ENCODE peak calls at places on chromosomes 16 and 17, in six cellular contexts. Q is breast epithelium; U is naive thymus-derived CD4-positive, alpha-beta T cell; Z is tibial nerve; M is GM23248; X is astrocyte. G is an unnamed sample. For H3K27me3, the result is how much of the 10 kb centered on the place peaks cover.

GRCh38 chr16:12141073-12141472 is 164.5 kb downstream of the SNX29 start:
- DNase-seq in Q (no peak), U (no peak), Z (no peak), M (peak), X (peak), G (no peak)

GRCh38 chr16:5072334-5073278 is 963 bp downstream of the ALG1 start:
- DNase-seq in Q (no peak), U (no peak), Z (no peak), M (peak), X (no peak), G (no peak)

GRCh38 chr17:74290340-74290739 is 16.3 kb downstream of the DNAI2 start:
- DNase-seq in Q (no peak), U (no peak), Z (no peak), M (no peak), X (no peak), G (no peak)

GRCh38 chr16:89261691-89262563 is 44.4 kb downstream of the ZNF778 start:
- DNase-seq in Q (no peak), U (no peak), Z (no peak), M (no peak), X (no peak), G (no peak)

GRCh38 chr17:63171428-63172205 is 205.6 kb downstream of the TANC2 start:
- DNase-seq in Q (no peak), U (no peak), Z (no peak), M (peak), X (peak), G (peak)

GRCh38 chr17:17560167-17560566 is 31.3 kb downstream of the PEMT start:
- DNase-seq in Q (no peak), U (no peak), Z (no peak), M (no peak), X (no peak), G (no peak)

GRCh38 chr17:73420897-73421296 is 109.1 kb upstream of the CDC42EP4 start:
- DNase-seq in Q (no peak), U (no peak), Z (no peak), M (peak), X (peak), G (no peak)

GRCh38 chr17:2485543-2485942 is 26.1 kb downstream of the METTL16 start:
- DNase-seq in Q (no peak), U (no peak), Z (no peak), M (peak), X (no peak), G (no peak)

GRCh38 chr16:11586375-11586855 is 304 bp downstream of the LITAF start:
- DNase-seq in Q (no peak), U (no peak), Z (no peak), M (peak), X (no peak), G (peak)

GRCh38 chr17:79691931-79692330 is 38.8 kb upstream of the ENPP7 start:
- DNase-seq in Q (no peak), U (no peak), Z (no peak), M (no peak), X (no peak), G (no peak)

GRCh38 chr17:51419476-51419875 is 159.1 kb downstream of the UTP18 start:
- DNase-seq in Q (no peak), U (no peak), Z (no peak), M (no peak), X (no peak), G (no peak)

GRCh38 chr17:28773736-28774135 is 29.9 kb downstream of the TRAF4 start:
- DNase-seq in Q (no peak), U (no peak), Z (no peak), M (no peak), X (no peak), G (no peak)

GRCh38 chr17:58338907-58339774 is 10.5 kb upstream of the TSPOAP1 start:
- DNase-seq in Q (no peak), U (peak), Z (no peak), M (peak), X (peak), G (no peak)

GRCh38 chr17:37160940-37161339 is 212.2 kb downstream of the AATF start:
- DNase-seq in Q (no peak), U (no peak), Z (no peak), M (peak), X (no peak), G (no peak)

GRCh38 chr17:18225562-18226283 is at the start of gene LLGL1:
- DNase-seq in Q (no peak), U (no peak), Z (no peak), M (no peak), X (no peak), G (peak)

GRCh38 chr17:55038291-55038690 is 69.7 kb downstream of the STXBP4 start:
- DNase-seq in Q (no peak), U (no peak), Z (no peak), M (peak), X (no peak), G (peak)

GRCh38 chr17:78131172-78132085 is 858 bp downstream of the TMC8 start:
- DNase-seq in Q (no peak), U (no peak), Z (no peak), M (peak), X (no peak), G (no peak)

GRCh38 chr17:45018514-45019176 is 32.8 kb downstream of the DCAKD start:
- DNase-seq in Q (no peak), U (no peak), Z (no peak), M (peak), X (no peak), G (peak)

GRCh38 chr17:6514371-6514770 is 42.0 kb downstream of the PITPNM3 start:
- DNase-seq in Q (no peak), U (no peak), Z (no peak), M (peak), X (no peak), G (no peak)

GRCh38 chr17:39605492-39606433 is 2.0 kb downstream of the NEUROD2 start:
- DNase-seq in Q (no peak), U (no peak), Z (no peak), M (no peak), X (no peak), G (peak)

GRCh38 chr17:1104222-1104621 is 75.6 kb downstream of the ABR start:
- DNase-seq in Q (no peak), U (no peak), Z (no peak), M (no peak), X (no peak), G (no peak)

GRCh38 chr17:82171750-82172375 is 40.8 kb downstream of the CCDC57 start:
- DNase-seq in Q (no peak), U (no peak), Z (no peak), M (no peak), X (no peak), G (no peak)

GRCh38 chr16:7714775-7715174 is 382.1 kb downstream of the RBFOX1 start:
- DNase-seq in Q (no peak), U (no peak), Z (no peak), M (no peak), X (no peak), G (no peak)

GRCh38 chr16:53057658-53058057 is 2.9 kb downstream of the CHD9 start:
- DNase-seq in Q (no peak), U (no peak), Z (no peak), M (no peak), X (no peak), G (no peak)

GRCh38 chr17:49110504-49110903 is 22.1 kb upstream of the B4GALNT2 start:
- DNase-seq in Q (no peak), U (no peak), Z (no peak), M (no peak), X (no peak), G (no peak)

GRCh38 chr17:75091855-75092327 is 4.1 kb downstream of the SLC16A5 start:
- DNase-seq in Q (no peak), U (no peak), Z (no peak), M (no peak), X (no peak), G (no peak)

GRCh38 chr16:87384162-87384999 is 805 bp upstream of the FBXO31 start:
- DNase-seq in Q (no peak), U (no peak), Z (no peak), M (peak), X (no peak), G (peak)

GRCh38 chr17:82250868-82251500 is 22.1 kb downstream of the SLC16A3 start:
- DNase-seq in Q (no peak), U (no peak), Z (no peak), M (no peak), X (no peak), G (no peak)

GRCh38 chr17:7988750-7989178 is 13.7 kb upstream of the GUCY2D start:
- DNase-seq in Q (no peak), U (peak), Z (no peak), M (peak), X (peak), G (peak)

GRCh38 chr17:66383353-66383752 is 80.9 kb downstream of the PRKCA start:
- DNase-seq in Q (no peak), U (no peak), Z (no peak), M (peak), X (peak), G (peak)

GRCh38 chr16:69166221-69166833 is 20.6 kb upstream of the SNTB2 start:
- DNase-seq in Q (no peak), U (no peak), Z (no peak), M (peak), X (peak), G (peak)

GRCh38 chr17:51948128-51948527 is 210.4 kb downstream of the CA10 start:
- DNase-seq in Q (no peak), U (no peak), Z (no peak), M (no peak), X (no peak), G (no peak)

GRCh38 chr17:19578545-19578944 is 44.9 kb downstream of the SLC47A1 start:
- DNase-seq in Q (no peak), U (no peak), Z (no peak), M (peak), X (no peak), G (no peak)

GRCh38 chr17:65629234-65629690 is 67.8 kb upstream of the AXIN2 start:
- DNase-seq in Q (no peak), U (no peak), Z (no peak), M (no peak), X (peak), G (no peak)

GRCh38 chr17:75619506-75620431 is 13.5 kb upstream of the SMIM5 start:
- DNase-seq in Q (no peak), U (no peak), Z (no peak), M (peak), X (peak), G (peak)

GRCh38 chr17:6713130-6713917 is at the start of gene SLC13A5:
- DNase-seq in Q (no peak), U (no peak), Z (no peak), M (peak), X (no peak), G (peak)

GRCh38 chr17:31724619-31725018 is 134.4 kb downstream of the COPRS start:
- DNase-seq in Q (no peak), U (no peak), Z (no peak), M (no peak), X (peak), G (no peak)

GRCh38 chr16:11949527-11949926 is 7.7 kb upstream of the NPIPB2 start:
- DNase-seq in Q (no peak), U (no peak), Z (no peak), M (peak), X (peak), G (peak)

GRCh38 chr17:47733047-47733413 is at the start of gene TBX21:
- DNase-seq in Q (peak), U (peak), Z (peak), M (peak), X (no peak), G (peak)

GRCh38 chr17:47736501-47737211 is 3.6 kb downstream of the TBX21 start:
- DNase-seq in Q (peak), U (no peak), Z (no peak), M (no peak), X (no peak), G (no peak)

GRCh38 chr17:47735536-47736011 is 2.5 kb downstream of the TBX21 start:
- DNase-seq in Q (peak), U (no peak), Z (no peak), M (no peak), X (no peak), G (no peak)

GRCh38 chr17:47733414-47734288 is 615 bp downstream of the TBX21 start:
- DNase-seq in Q (peak), U (no peak), Z (no peak), M (peak), X (no peak), G (peak)

DNA sequence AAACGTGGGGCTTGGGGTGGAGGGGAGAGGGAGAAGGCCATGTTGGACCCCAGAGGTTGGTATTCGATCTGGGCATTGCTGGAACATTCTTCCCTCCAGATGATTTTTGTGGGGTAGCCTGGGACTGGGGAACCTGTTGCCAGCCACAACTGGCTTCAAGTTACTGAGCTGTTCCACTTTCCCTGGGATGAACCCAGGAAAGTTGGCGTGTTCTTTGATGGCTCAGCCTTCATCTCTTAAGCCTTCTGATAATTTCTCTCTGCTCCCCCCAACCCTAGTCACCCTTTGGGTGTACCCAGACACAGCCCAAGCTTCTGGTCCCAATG is 2.1 kb downstream of the TBX21 start:
- DNase-seq in Q (no peak), U (no peak), Z (no peak), M (no peak), X (no peak), G (no peak)
- H3K27me3 ChIP-seq in Q (under half), U (under half), Z (under half), M (under half), X (half or more), G (half or more)

DNA sequence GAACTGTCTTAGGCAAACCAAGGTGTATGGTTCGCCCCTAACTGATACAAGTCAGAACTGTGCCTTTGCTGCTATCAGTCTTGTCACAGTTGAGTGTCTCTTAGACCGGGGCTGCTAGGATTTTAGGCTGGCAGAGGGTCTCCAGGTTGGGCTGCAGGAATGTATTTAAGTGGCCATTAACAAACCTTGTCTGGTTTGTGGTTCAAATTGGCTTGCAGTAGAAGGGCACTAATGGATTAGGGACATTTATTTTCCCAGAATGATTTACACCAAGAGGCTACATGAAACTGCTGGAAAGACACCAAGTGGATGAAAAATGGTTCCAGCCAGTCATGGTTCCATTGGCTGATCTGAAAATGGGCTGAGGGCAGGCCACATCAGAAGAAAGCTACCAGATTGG is 5.1 kb downstream of the VAT1L start:
- DNase-seq in Q (no peak), U (no peak), Z (no peak), M (no peak), X (no peak), G (no peak)
- H3K27me3 ChIP-seq in Q (under half), U (under half), Z (under half), M (under half), X (under half), G (under half)

GRCh38 chr16:28053461-28053860 is 10.1 kb downstream of the GSG1L start:
- DNase-seq in Q (no peak), U (no peak), Z (no peak), M (no peak), X (no peak), G (no peak)

GRCh38 chr16:28051486-28051885 is 12.0 kb downstream of the GSG1L start:
- DNase-seq in Q (no peak), U (no peak), Z (no peak), M (no peak), X (no peak), G (no peak)

GRCh38 chr16:28057949-28058348 is 5.6 kb downstream of the GSG1L start:
- DNase-seq in Q (no peak), U (no peak), Z (no peak), M (no peak), X (no peak), G (no peak)

GRCh38 chr16:28052274-28053128 is 11.0 kb downstream of the GSG1L start:
- DNase-seq in Q (no peak), U (no peak), Z (no peak), M (no peak), X (no peak), G (no peak)
- H3K27me3 ChIP-seq in Q (under half), U (under half), Z (under half), M (under half), X (under half), G (under half)

DNA sequence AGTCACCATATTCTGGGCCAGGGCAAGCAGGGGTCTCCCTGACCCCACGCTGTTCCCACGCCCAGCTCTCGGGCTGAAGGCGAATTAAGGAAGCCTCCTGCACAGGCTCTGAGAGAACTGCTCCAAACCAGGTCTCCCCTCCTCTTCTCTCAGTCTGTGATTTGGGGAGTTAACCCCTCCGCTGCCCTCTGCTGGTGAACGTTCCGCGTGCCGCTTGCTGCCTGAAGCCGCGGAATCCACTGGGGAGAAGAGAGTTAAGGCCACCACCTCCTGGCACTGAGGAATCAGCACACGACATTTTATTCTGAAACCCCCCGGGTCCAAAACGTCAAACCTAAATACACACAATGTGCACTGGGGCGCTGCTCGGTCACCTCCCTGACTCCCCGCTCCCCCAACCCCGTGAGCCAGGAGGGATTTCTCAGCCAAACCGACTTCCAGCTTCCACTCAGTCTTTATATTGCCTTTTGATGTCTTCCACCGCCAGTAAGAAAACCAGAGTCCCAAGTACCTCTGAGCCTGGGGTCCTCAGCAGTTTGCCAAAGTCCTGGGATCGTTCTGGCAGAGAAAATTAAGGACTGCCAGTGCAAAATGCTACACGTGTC is 54.4 kb upstream of the RCVRN start:
- DNase-seq in Q (peak), U (no peak), Z (no peak), M (peak), X (no peak), G (peak)
- H3K27me3 ChIP-seq in Q (under half), U (under half), Z (under half), M (under half), X (under half), G (under half)

GRCh38 chr16:1297413-1297773 is 12.0 kb upstream of the UBE2I start:
- DNase-seq in Q (no peak), U (no peak), Z (no peak), M (no peak), X (no peak), G (no peak)

GRCh38 chr16:1299868-1300203 is 9.6 kb upstream of the UBE2I start:
- DNase-seq in Q (no peak), U (no peak), Z (no peak), M (no peak), X (no peak), G (no peak)

GRCh38 chr16:1300664-1301476 is 8.6 kb upstream of the UBE2I start:
- DNase-seq in Q (peak), U (peak), Z (no peak), M (peak), X (no peak), G (peak)

GRCh38 chr16:1298406-1298805 is 11.0 kb upstream of the UBE2I start:
- DNase-seq in Q (no peak), U (no peak), Z (no peak), M (no peak), X (no peak), G (no peak)

DNA sequence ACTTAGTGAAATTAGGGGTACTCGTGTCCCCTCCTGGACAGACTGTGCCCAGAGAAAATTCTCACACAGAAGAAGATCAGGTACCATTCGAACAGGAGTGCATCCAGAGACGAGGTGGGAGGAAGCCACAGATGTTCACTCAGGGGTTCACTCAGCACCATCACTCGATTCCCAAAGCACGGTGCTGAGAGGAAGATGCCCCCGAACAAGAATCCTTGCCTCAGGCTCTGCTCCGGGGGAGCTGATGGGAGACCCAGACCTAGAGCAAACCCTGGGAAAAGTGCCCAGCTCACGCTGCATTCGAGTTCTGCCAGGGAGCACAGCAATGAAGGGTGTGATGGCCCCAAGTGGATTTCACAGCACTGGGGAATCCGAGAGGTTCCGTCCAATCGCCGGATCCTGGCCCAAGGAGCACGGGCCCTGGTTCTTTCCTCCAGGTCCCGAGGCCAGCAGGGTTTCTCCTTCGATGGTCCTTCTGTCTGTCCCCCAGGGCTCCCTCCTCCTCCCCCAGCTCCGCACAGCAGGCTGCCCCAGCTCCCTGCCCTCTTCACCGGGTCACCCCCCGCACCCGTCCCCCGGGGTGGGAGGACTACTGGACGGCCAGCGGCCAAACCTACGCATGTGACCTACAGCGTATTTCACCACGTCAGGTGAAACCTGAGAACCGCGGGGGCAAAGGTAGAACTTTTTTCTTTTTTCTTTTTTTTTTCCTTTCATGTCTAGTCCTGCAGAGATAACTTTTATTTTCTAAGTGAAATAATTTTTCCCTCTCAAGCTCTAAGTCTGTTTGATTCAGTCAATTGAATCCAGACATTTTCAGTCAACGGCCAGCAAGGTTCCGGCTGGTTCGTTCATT is 10.2 kb upstream of the UBE2I start:
- DNase-seq in Q (peak), U (no peak), Z (no peak), M (no peak), X (no peak), G (no peak)
- H3K27me3 ChIP-seq in Q (under half), U (under half), Z (under half), M (under half), X (under half), G (under half)

GRCh38 chr16:704047-704446 is 1.6 kb downstream of the FBXL16 start:
- DNase-seq in Q (no peak), U (no peak), Z (no peak), M (no peak), X (no peak), G (no peak)
- H3K27me3 ChIP-seq in Q (half or more), U (under half), Z (under half), M (under half), X (under half), G (half or more)

G was measured in adipocyte.